ENCODE peak calls at places on chromosome 2, in six cellular contexts. One of them, this sample, is unnamed.

GRCh38 chr2:131052741-131053263 is 40.5 kb downstream of the FAM168B start:
- DNase-seq in fibroblast of lung: no peak
- DNase-seq in ovary: no peak
- DNase-seq in Karpas-422: no peak
- DNase-seq in cardiac muscle cell: no peak
- DNase-seq in adrenal gland: no peak
- DNase-seq in this sample: no peak

GRCh38 chr2:173326806-173327205 is 27.9 kb upstream of the CDCA7 start:
- DNase-seq in fibroblast of lung: peak; percentile 25
- DNase-seq in ovary: no peak
- DNase-seq in Karpas-422: no peak
- DNase-seq in cardiac muscle cell: no peak
- DNase-seq in adrenal gland: no peak
- DNase-seq in this sample: no peak

GRCh38 chr2:73870084-73870483 is 22.7 kb upstream of the ACTG2 start:
- DNase-seq in fibroblast of lung: peak; percentile 97
- DNase-seq in ovary: peak; percentile 62
- DNase-seq in Karpas-422: no peak
- DNase-seq in cardiac muscle cell: peak; percentile 95
- DNase-seq in adrenal gland: peak; percentile 32
- DNase-seq in this sample: no peak

GRCh38 chr2:6231166-6231565 is 539.0 kb downstream of the SOX11 start:
- DNase-seq in fibroblast of lung: peak; percentile 73
- DNase-seq in ovary: no peak
- DNase-seq in Karpas-422: no peak
- DNase-seq in cardiac muscle cell: no peak
- DNase-seq in adrenal gland: no peak
- DNase-seq in this sample: no peak

GRCh38 chr2:42906557-42907380 is 114.4 kb upstream of the HAAO start:
- DNase-seq in fibroblast of lung: peak; percentile 65
- DNase-seq in ovary: peak; percentile 81
- DNase-seq in Karpas-422: no peak
- DNase-seq in cardiac muscle cell: peak; percentile 56
- DNase-seq in adrenal gland: no peak
- DNase-seq in this sample: no peak

GRCh38 chr2:218513676-218514075 is 54.5 kb downstream of the USP37 start:
- DNase-seq in fibroblast of lung: no peak
- DNase-seq in ovary: no peak
- DNase-seq in Karpas-422: no peak
- DNase-seq in cardiac muscle cell: no peak
- DNase-seq in adrenal gland: no peak
- DNase-seq in this sample: no peak

GRCh38 chr2:148675708-148676107 is 31.2 kb downstream of the EPC2 start:
- DNase-seq in fibroblast of lung: peak; percentile 47
- DNase-seq in ovary: no peak
- DNase-seq in Karpas-422: no peak
- DNase-seq in cardiac muscle cell: peak; percentile 35
- DNase-seq in adrenal gland: no peak
- DNase-seq in this sample: no peak

GRCh38 chr2:144523606-144524131 is 3.8 kb upstream of the ZEB2 start:
- DNase-seq in fibroblast of lung: no peak
- DNase-seq in ovary: peak; percentile 59
- DNase-seq in Karpas-422: peak; percentile 47
- DNase-seq in cardiac muscle cell: no peak
- DNase-seq in adrenal gland: peak; percentile 49
- DNase-seq in this sample: no peak

GRCh38 chr2:29228276-29228675 is 113.1 kb downstream of the CLIP4 start:
- DNase-seq in fibroblast of lung: peak; percentile 95
- DNase-seq in ovary: no peak
- DNase-seq in Karpas-422: no peak
- DNase-seq in cardiac muscle cell: peak; percentile 83
- DNase-seq in adrenal gland: no peak
- DNase-seq in this sample: no peak

GRCh38 chr2:128790541-128790944 is 471.9 kb upstream of the HS6ST1 start:
- DNase-seq in fibroblast of lung: no peak
- DNase-seq in ovary: no peak
- DNase-seq in Karpas-422: peak; percentile 70
- DNase-seq in cardiac muscle cell: no peak
- DNase-seq in adrenal gland: no peak
- DNase-seq in this sample: no peak

GRCh38 chr2:85754313-85755095 is 713 bp downstream of the ATOH8 start:
- DNase-seq in fibroblast of lung: peak; percentile 63
- DNase-seq in ovary: peak; percentile 64
- DNase-seq in Karpas-422: no peak
- DNase-seq in cardiac muscle cell: peak; percentile 58
- DNase-seq in adrenal gland: no peak
- DNase-seq in this sample: peak; percentile 30

GRCh38 chr2:117720765-117721164 is 93.7 kb upstream of the DDX18 start:
- DNase-seq in fibroblast of lung: no peak
- DNase-seq in ovary: no peak
- DNase-seq in Karpas-422: no peak
- DNase-seq in cardiac muscle cell: no peak
- DNase-seq in adrenal gland: no peak
- DNase-seq in this sample: no peak

GRCh38 chr2:33278245-33278943 is 198.1 kb upstream of the RASGRP3 start:
- DNase-seq in fibroblast of lung: no peak
- DNase-seq in ovary: no peak
- DNase-seq in Karpas-422: no peak
- DNase-seq in cardiac muscle cell: no peak
- DNase-seq in adrenal gland: no peak
- DNase-seq in this sample: no peak

GRCh38 chr2:145864501-145864900 is 1344.6 kb upstream of the ZEB2 start:
- DNase-seq in fibroblast of lung: no peak
- DNase-seq in ovary: no peak
- DNase-seq in Karpas-422: no peak
- DNase-seq in cardiac muscle cell: no peak
- DNase-seq in adrenal gland: no peak
- DNase-seq in this sample: no peak

GRCh38 chr2:126901459-126901858 is 2.8 kb downstream of the TEX51 start:
- DNase-seq in fibroblast of lung: no peak
- DNase-seq in ovary: no peak
- DNase-seq in Karpas-422: peak; percentile 6
- DNase-seq in cardiac muscle cell: no peak
- DNase-seq in adrenal gland: peak; percentile 13
- DNase-seq in this sample: no peak

GRCh38 chr2:47232738-47233415 is 77.8 kb upstream of the STPG4 start:
- DNase-seq in fibroblast of lung: no peak
- DNase-seq in ovary: no peak
- DNase-seq in Karpas-422: no peak
- DNase-seq in cardiac muscle cell: no peak
- DNase-seq in adrenal gland: no peak
- DNase-seq in this sample: no peak

GRCh38 chr2:197620113-197620512 is 55.3 kb downstream of the RFTN2 start:
- DNase-seq in fibroblast of lung: no peak
- DNase-seq in ovary: no peak
- DNase-seq in Karpas-422: no peak
- DNase-seq in cardiac muscle cell: peak; percentile 23
- DNase-seq in adrenal gland: no peak
- DNase-seq in this sample: no peak

GRCh38 chr2:10721344-10722251 is at the start of gene ATP6V1C2:
- DNase-seq in fibroblast of lung: no peak
- DNase-seq in ovary: no peak
- DNase-seq in Karpas-422: peak; percentile 47
- DNase-seq in cardiac muscle cell: no peak
- DNase-seq in adrenal gland: no peak
- DNase-seq in this sample: no peak

GRCh38 chr2:156892449-156893335 is 364.8 kb upstream of the GALNT5 start:
- DNase-seq in fibroblast of lung: peak; percentile 44
- DNase-seq in ovary: no peak
- DNase-seq in Karpas-422: peak; percentile 63
- DNase-seq in cardiac muscle cell: peak; percentile 70
- DNase-seq in adrenal gland: no peak
- DNase-seq in this sample: no peak

GRCh38 chr2:172997031-172997430 is 78.6 kb upstream of the MAP3K20 start:
- DNase-seq in fibroblast of lung: peak; percentile 34
- DNase-seq in ovary: no peak
- DNase-seq in Karpas-422: no peak
- DNase-seq in cardiac muscle cell: no peak
- DNase-seq in adrenal gland: no peak
- DNase-seq in this sample: no peak

GRCh38 chr2:170932166-170932565 is 3.1 kb downstream of the GORASP2 start:
- DNase-seq in fibroblast of lung: no peak
- DNase-seq in ovary: no peak
- DNase-seq in Karpas-422: no peak
- DNase-seq in cardiac muscle cell: no peak
- DNase-seq in adrenal gland: no peak
- DNase-seq in this sample: no peak

GRCh38 chr2:48131503-48132293 is 225.4 kb upstream of the FBXO11 start:
- DNase-seq in fibroblast of lung: peak; percentile 65
- DNase-seq in ovary: no peak
- DNase-seq in Karpas-422: no peak
- DNase-seq in cardiac muscle cell: peak; percentile 85
- DNase-seq in adrenal gland: no peak
- DNase-seq in this sample: peak; percentile 2

DNA sequence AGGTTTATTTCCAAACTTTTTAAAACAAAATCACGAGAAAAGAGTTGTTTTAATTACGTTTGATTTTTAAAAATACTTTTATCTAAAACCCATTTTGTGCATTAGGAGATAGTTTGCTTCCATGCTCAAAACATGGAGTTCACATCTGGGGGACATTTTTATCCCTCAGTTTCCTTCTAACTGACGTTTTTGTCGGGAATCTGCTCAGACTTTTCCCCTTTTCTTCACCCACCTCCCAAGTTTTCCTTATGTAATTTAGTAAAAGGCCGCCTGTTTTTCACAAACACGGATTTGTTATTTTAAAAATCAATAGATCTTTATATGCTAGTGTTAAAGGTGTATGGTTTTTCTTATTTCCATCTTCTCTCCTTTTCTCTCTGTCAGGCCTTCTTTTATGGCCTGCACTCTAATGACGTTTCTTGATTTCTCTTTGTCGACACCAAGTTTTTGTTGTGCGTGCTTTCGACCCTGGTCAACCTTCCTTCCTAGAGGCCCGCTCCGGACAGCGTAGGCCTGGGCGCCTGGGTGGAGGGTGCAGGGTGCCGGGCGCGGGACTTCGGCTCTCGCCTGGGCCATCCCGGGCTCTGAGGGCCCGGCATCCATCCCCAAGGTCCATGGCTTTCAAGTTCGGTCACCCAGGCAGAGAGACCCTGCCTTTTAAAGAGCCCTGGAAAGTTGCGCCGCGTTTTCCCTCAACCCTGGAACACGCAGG is 3.9 kb upstream of the SATB2 start:
- DNase-seq in fibroblast of lung: peak; percentile 24
- DNase-seq in ovary: no peak
- DNase-seq in Karpas-422: no peak
- DNase-seq in cardiac muscle cell: no peak
- DNase-seq in adrenal gland: no peak
- DNase-seq in this sample: no peak
- H3K27me3 ChIP-seq in fibroblast of lung: peaks cover 34% of the 10 kb centered on the region
- H3K27me3 ChIP-seq in ovary: peaks cover 3% of the 10 kb centered on the region
- H3K27me3 ChIP-seq in Karpas-422: no peaks in the 10 kb centered on the region
- H3K27me3 ChIP-seq in cardiac muscle cell: peaks cover 90% of the 10 kb centered on the region
- H3K27me3 ChIP-seq in adrenal gland: peaks cover 57% of the 10 kb centered on the region
- H3K27me3 ChIP-seq in this sample: peaks cover 69% of the 10 kb centered on the region

DNA sequence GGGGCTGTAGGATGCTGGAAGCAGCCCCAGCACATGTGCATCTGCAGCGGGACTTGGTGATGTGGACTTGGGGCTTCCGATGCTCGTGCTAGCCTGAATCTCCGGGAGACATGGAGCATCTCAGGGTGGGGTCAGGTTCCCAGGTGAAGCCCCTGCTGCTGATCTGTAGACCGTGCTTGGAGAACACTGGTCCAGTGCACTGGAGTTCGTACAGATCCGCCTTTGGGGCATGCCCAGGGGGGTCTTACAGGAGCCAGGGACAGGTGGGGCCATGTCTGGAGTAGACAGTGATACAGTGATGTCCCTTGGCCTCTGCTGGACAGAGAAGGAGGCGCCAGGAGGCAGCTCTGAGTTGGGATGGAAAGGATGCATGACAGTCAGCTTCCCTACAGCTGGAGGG is 167.7 kb downstream of the AGAP1 start:
- DNase-seq in fibroblast of lung: no peak
- DNase-seq in ovary: no peak
- DNase-seq in Karpas-422: no peak
- DNase-seq in cardiac muscle cell: no peak
- DNase-seq in adrenal gland: no peak
- DNase-seq in this sample: no peak
- H3K4me1 ChIP-seq in fibroblast of lung: peaks cover 23% of the 10 kb centered on the region
- H3K4me1 ChIP-seq in ovary: peaks cover 28% of the 10 kb centered on the region
- H3K4me1 ChIP-seq in Karpas-422: no peaks in the 10 kb centered on the region
- H3K4me1 ChIP-seq in cardiac muscle cell: peaks cover 25% of the 10 kb centered on the region
- H3K4me1 ChIP-seq in adrenal gland: peaks cover 44% of the 10 kb centered on the region
- H3K4me1 ChIP-seq in this sample: no peaks in the 10 kb centered on the region

GRCh38 chr2:240595381-240596079 is 9.0 kb downstream of the CAPN10 start:
- DNase-seq in fibroblast of lung: no peak
- DNase-seq in ovary: peak; percentile 26
- DNase-seq in Karpas-422: peak; percentile 70
- DNase-seq in cardiac muscle cell: peak; percentile 9
- DNase-seq in adrenal gland: peak; percentile 25
- DNase-seq in this sample: peak; percentile 13

GRCh38 chr2:240594511-240595380 is 8.2 kb downstream of the CAPN10 start:
- DNase-seq in fibroblast of lung: no peak
- DNase-seq in ovary: peak; percentile 54
- DNase-seq in Karpas-422: no peak
- DNase-seq in cardiac muscle cell: no peak
- DNase-seq in adrenal gland: peak; percentile 17
- DNase-seq in this sample: no peak

GRCh38 chr2:240591784-240592183 is 5.2 kb downstream of the CAPN10 start:
- DNase-seq in fibroblast of lung: no peak
- DNase-seq in ovary: no peak
- DNase-seq in Karpas-422: no peak
- DNase-seq in cardiac muscle cell: no peak
- DNase-seq in adrenal gland: no peak
- DNase-seq in this sample: no peak

GRCh38 chr2:240593026-240593702 is 6.6 kb downstream of the CAPN10 start:
- DNase-seq in fibroblast of lung: no peak
- DNase-seq in ovary: no peak
- DNase-seq in Karpas-422: no peak
- DNase-seq in cardiac muscle cell: no peak
- DNase-seq in adrenal gland: peak; percentile 18
- DNase-seq in this sample: no peak

GRCh38 chr2:240593703-240594451 is 7.3 kb downstream of the CAPN10 start:
- DNase-seq in fibroblast of lung: no peak
- DNase-seq in ovary: no peak
- DNase-seq in Karpas-422: no peak
- DNase-seq in cardiac muscle cell: no peak
- DNase-seq in adrenal gland: peak; percentile 11
- DNase-seq in this sample: no peak
- H3K27ac ChIP-seq in fibroblast of lung: no peak overlapping the region
- H3K27ac ChIP-seq in ovary: no peak overlapping the region
- H3K27ac ChIP-seq in Karpas-422: no peak overlapping the region
- H3K27ac ChIP-seq in cardiac muscle cell: peak overlapping the region; percentile 69
- H3K27ac ChIP-seq in adrenal gland: no peak overlapping the region
- H3K27ac ChIP-seq in this sample: no peak overlapping the region

DNA sequence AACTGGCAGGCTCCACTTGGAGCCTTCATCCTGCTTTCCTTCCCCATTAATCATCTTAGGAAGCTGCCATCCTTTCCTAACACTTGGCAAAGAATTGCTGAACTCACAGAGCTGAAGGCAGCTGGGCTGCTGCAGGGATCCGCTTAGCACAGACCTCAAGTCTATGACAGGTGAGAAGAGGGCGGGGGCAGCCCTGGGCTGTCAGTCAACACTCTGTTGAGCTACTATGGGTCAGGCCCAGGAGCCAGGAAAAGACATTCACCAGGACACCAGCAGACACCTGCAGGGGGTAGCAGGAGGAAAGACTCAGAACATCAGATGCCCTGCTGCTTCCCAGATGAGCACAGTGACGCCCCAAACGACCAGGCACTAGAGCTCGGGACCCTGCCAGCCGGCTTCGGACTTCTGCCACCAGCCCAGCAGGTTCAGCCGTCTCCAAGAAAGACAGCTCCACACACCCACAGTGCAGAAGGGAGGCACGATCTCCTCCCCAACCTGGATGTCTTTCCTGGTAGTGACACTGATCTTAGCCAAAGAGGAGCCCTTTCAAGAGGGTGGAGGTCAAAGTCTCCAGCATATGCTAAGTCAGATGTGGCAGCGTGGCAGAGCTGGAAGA is 55.2 kb downstream of the SNORC start:
- DNase-seq in fibroblast of lung: no peak
- DNase-seq in ovary: no peak
- DNase-seq in Karpas-422: no peak
- DNase-seq in cardiac muscle cell: no peak
- DNase-seq in adrenal gland: no peak
- DNase-seq in this sample: no peak
- H3K27me3 ChIP-seq in fibroblast of lung: peaks cover 13% of the 10 kb centered on the region
- H3K27me3 ChIP-seq in ovary: no peaks in the 10 kb centered on the region
- H3K27me3 ChIP-seq in Karpas-422: no peaks in the 10 kb centered on the region
- H3K27me3 ChIP-seq in cardiac muscle cell: peaks cover 52% of the 10 kb centered on the region
- H3K27me3 ChIP-seq in adrenal gland: peaks cover 41% of the 10 kb centered on the region
- H3K27me3 ChIP-seq in this sample: peaks cover 18% of the 10 kb centered on the region